ENCODE peak calls at places on chromosomes 4 and X, in seven cellular contexts. One of them, this sample, is unnamed.

GRCh38 chrX:29852767-29853166 is 362.6 kb upstream of the MAGEB2 start:
- DNase-seq in T-helper 17 cell: no peak
- DNase-seq in stimulated activated CD8-positive, alpha-beta memory T cell treated with anti-CD3 and anti-CD28 coated beads, Interleukin-15, amount 100 ng/mL, for 1 hour: no peak
- DNase-seq in kidney: no peak
- DNase-seq in left ventricle myocardium superior: no peak
- DNase-seq in HFF-Myc: no peak
- DNase-seq in psoas muscle: no peak
- DNase-seq in this sample: no peak

GRCh38 chr4:26204911-26205368 is 115.9 kb upstream of the RBPJ start:
- DNase-seq in T-helper 17 cell: no peak
- DNase-seq in stimulated activated CD8-positive, alpha-beta memory T cell treated with anti-CD3 and anti-CD28 coated beads, Interleukin-15, amount 100 ng/mL, for 1 hour: no peak
- DNase-seq in kidney: no peak
- DNase-seq in left ventricle myocardium superior: peak; percentile 70
- DNase-seq in HFF-Myc: no peak
- DNase-seq in psoas muscle: peak; percentile 60
- DNase-seq in this sample: no peak

GRCh38 chr4:115234405-115235093 is 121.1 kb upstream of the NDST4 start:
- DNase-seq in T-helper 17 cell: no peak
- DNase-seq in stimulated activated CD8-positive, alpha-beta memory T cell treated with anti-CD3 and anti-CD28 coated beads, Interleukin-15, amount 100 ng/mL, for 1 hour: no peak
- DNase-seq in kidney: no peak
- DNase-seq in left ventricle myocardium superior: no peak
- DNase-seq in HFF-Myc: no peak
- DNase-seq in psoas muscle: no peak
- DNase-seq in this sample: peak; percentile 12

GRCh38 chr4:88744609-88745008 is 47.0 kb upstream of the NAP1L5 start:
- DNase-seq in T-helper 17 cell: no peak
- DNase-seq in stimulated activated CD8-positive, alpha-beta memory T cell treated with anti-CD3 and anti-CD28 coated beads, Interleukin-15, amount 100 ng/mL, for 1 hour: no peak
- DNase-seq in kidney: no peak
- DNase-seq in left ventricle myocardium superior: no peak
- DNase-seq in HFF-Myc: no peak
- DNase-seq in psoas muscle: no peak
- DNase-seq in this sample: no peak

GRCh38 chr4:35503435-35503834 is 740.9 kb downstream of the ARAP2 start:
- DNase-seq in T-helper 17 cell: no peak
- DNase-seq in stimulated activated CD8-positive, alpha-beta memory T cell treated with anti-CD3 and anti-CD28 coated beads, Interleukin-15, amount 100 ng/mL, for 1 hour: no peak
- DNase-seq in kidney: no peak
- DNase-seq in left ventricle myocardium superior: no peak
- DNase-seq in HFF-Myc: no peak
- DNase-seq in psoas muscle: no peak
- DNase-seq in this sample: no peak

GRCh38 chr4:39533541-39533940 is 6.3 kb upstream of the UGDH start:
- DNase-seq in T-helper 17 cell: no peak
- DNase-seq in stimulated activated CD8-positive, alpha-beta memory T cell treated with anti-CD3 and anti-CD28 coated beads, Interleukin-15, amount 100 ng/mL, for 1 hour: no peak
- DNase-seq in kidney: no peak
- DNase-seq in left ventricle myocardium superior: no peak
- DNase-seq in HFF-Myc: no peak
- DNase-seq in psoas muscle: no peak
- DNase-seq in this sample: no peak

GRCh38 chr4:149896428-149896827 is 80.8 kb upstream of the IQCM start:
- DNase-seq in T-helper 17 cell: no peak
- DNase-seq in stimulated activated CD8-positive, alpha-beta memory T cell treated with anti-CD3 and anti-CD28 coated beads, Interleukin-15, amount 100 ng/mL, for 1 hour: no peak
- DNase-seq in kidney: no peak
- DNase-seq in left ventricle myocardium superior: no peak
- DNase-seq in HFF-Myc: peak; percentile 27
- DNase-seq in psoas muscle: no peak
- DNase-seq in this sample: no peak

GRCh38 chr4:123505457-123506310 is 109.1 kb downstream of the SPRY1 start:
- DNase-seq in T-helper 17 cell: no peak
- DNase-seq in stimulated activated CD8-positive, alpha-beta memory T cell treated with anti-CD3 and anti-CD28 coated beads, Interleukin-15, amount 100 ng/mL, for 1 hour: no peak
- DNase-seq in kidney: peak; percentile 88
- DNase-seq in left ventricle myocardium superior: peak; percentile 75
- DNase-seq in HFF-Myc: no peak
- DNase-seq in psoas muscle: peak; percentile 67
- DNase-seq in this sample: peak; percentile 40

GRCh38 chr4:157220026-157220881 is at the start of gene GRIA2:
- DNase-seq in T-helper 17 cell: no peak
- DNase-seq in stimulated activated CD8-positive, alpha-beta memory T cell treated with anti-CD3 and anti-CD28 coated beads, Interleukin-15, amount 100 ng/mL, for 1 hour: no peak
- DNase-seq in kidney: peak; percentile 79
- DNase-seq in left ventricle myocardium superior: peak; percentile 59
- DNase-seq in HFF-Myc: peak; percentile 19
- DNase-seq in psoas muscle: peak; percentile 51
- DNase-seq in this sample: no peak

GRCh38 chr4:100026066-100026465 is 76.0 kb upstream of the H2AZ1 start:
- DNase-seq in T-helper 17 cell: no peak
- DNase-seq in stimulated activated CD8-positive, alpha-beta memory T cell treated with anti-CD3 and anti-CD28 coated beads, Interleukin-15, amount 100 ng/mL, for 1 hour: no peak
- DNase-seq in kidney: no peak
- DNase-seq in left ventricle myocardium superior: no peak
- DNase-seq in HFF-Myc: no peak
- DNase-seq in psoas muscle: no peak
- DNase-seq in this sample: no peak

GRCh38 chr4:5455003-5455585 is 253.3 kb downstream of the EVC2 start:
- DNase-seq in T-helper 17 cell: no peak
- DNase-seq in stimulated activated CD8-positive, alpha-beta memory T cell treated with anti-CD3 and anti-CD28 coated beads, Interleukin-15, amount 100 ng/mL, for 1 hour: no peak
- DNase-seq in kidney: no peak
- DNase-seq in left ventricle myocardium superior: no peak
- DNase-seq in HFF-Myc: no peak
- DNase-seq in psoas muscle: no peak
- DNase-seq in this sample: no peak

GRCh38 chr4:81405900-81406401 is 65.8 kb downstream of the RASGEF1B start:
- DNase-seq in T-helper 17 cell: no peak
- DNase-seq in stimulated activated CD8-positive, alpha-beta memory T cell treated with anti-CD3 and anti-CD28 coated beads, Interleukin-15, amount 100 ng/mL, for 1 hour: peak; percentile 18
- DNase-seq in kidney: no peak
- DNase-seq in left ventricle myocardium superior: no peak
- DNase-seq in HFF-Myc: peak; percentile 43
- DNase-seq in psoas muscle: no peak
- DNase-seq in this sample: peak; percentile 57